ENCODE peak calls at places on chromosomes 11 and 22, in five cellular contexts. Z, H, K, U and M are unnamed samples. For H3K9me2, the result is how much of the 10 kb centered on the place peaks cover.

GRCh38 chr22:35894464-35894878 is 134.2 kb downstream of the RBFOX2 start:
- DNase-seq in U (no peak), Z (peak), H (no peak), K (no peak), M (no peak)

GRCh38 chr22:26977741-26978140 is 320.4 kb downstream of the MIAT start:
- DNase-seq in H (no peak), U (no peak), K (no peak), Z (no peak), M (peak)

GRCh38 chr22:21044931-21045584 is 688 bp upstream of the LRRC74B start:
- DNase-seq in H (peak), U (no peak), K (peak), Z (no peak), M (no peak)

GRCh38 chr22:45072322-45072903 is 62.6 kb upstream of the PHF21B start:
- DNase-seq in U (peak), Z (no peak), H (peak), K (peak), M (no peak)

GRCh38 chr22:30861688-30862552 is 106.7 kb downstream of the MORC2 start:
- DNase-seq in Z (no peak), U (peak), K (no peak), H (no peak), M (no peak)

GRCh38 chr11:83819936-83820549 is 533.9 kb upstream of the CCDC90B start:
- DNase-seq in K (no peak), H (peak), U (peak), Z (peak), M (peak)

GRCh38 chr11:30583505-30584280 is 2.5 kb downstream of the MPPED2 start:
- DNase-seq in K (no peak), Z (no peak), H (no peak), U (peak), M (no peak)

GRCh38 chr22:25702046-25702445 is 39.9 kb upstream of the MYO18B start:
- DNase-seq in U (no peak), H (peak), K (no peak), Z (peak), M (peak)

GRCh38 chr11:18282626-18283025 is 16.6 kb downstream of the SAA1 start:
- DNase-seq in U (no peak), K (no peak), Z (no peak), H (no peak), M (no peak)

GRCh38 chr11:70353900-70354568 is 44.3 kb upstream of the CTTN start:
- DNase-seq in Z (no peak), K (no peak), U (no peak), H (no peak), M (no peak)

GRCh38 chr11:63022422-63022821 is 6.8 kb upstream of the SLC22A8 start:
- DNase-seq in Z (no peak), U (no peak), H (no peak), K (no peak), M (no peak)

GRCh38 chr11:4134844-4135243 is 40.2 kb downstream of the RRM1 start:
- DNase-seq in U (no peak), Z (no peak), H (peak), K (no peak), M (no peak)

DNA sequence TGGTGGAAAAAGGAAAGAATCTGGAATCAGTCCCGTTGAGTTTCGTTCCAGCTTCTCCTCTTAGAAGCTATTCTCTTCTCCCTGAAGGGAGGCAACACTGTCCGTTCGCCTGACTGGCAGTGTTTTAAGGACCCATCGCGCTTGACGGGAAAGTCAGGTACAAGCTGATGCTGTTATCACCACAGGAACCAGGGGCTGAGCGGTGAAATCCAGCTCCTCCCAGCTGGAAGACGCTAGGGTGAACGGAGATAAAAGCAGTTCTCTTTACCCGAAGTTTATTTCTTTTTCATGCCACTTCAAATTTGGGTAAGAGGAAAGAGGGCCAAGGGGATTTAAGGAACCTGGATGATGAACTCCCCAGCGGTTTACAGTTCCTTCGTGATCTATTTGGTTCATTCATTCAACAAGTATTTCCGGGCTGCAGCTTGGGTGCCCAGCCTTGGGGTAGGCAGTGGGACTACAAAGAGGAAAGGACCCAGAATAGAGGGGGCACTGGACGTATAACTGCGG is 551 bp upstream of the DEUP1 start:
- DNase-seq in K (no peak), U (peak), H (no peak), Z (no peak), M (no peak)
- H2AFZ ChIP-seq in K (no peak), U (peak), H (peak), Z (no peak), M (peak)

GRCh38 chr11:132901638-132902610 is 630.4 kb downstream of the OPCML start:
- DNase-seq in Z (no peak), K (no peak), H (no peak), U (no peak), M (no peak)

GRCh38 chr11:132894598-132894997 is 637.7 kb downstream of the OPCML start:
- DNase-seq in Z (no peak), K (no peak), U (peak), H (no peak), M (no peak)

GRCh38 chr11:132895340-132895739 is 637.0 kb downstream of the OPCML start:
- DNase-seq in H (no peak), K (no peak), Z (no peak), U (peak), M (no peak)

DNA sequence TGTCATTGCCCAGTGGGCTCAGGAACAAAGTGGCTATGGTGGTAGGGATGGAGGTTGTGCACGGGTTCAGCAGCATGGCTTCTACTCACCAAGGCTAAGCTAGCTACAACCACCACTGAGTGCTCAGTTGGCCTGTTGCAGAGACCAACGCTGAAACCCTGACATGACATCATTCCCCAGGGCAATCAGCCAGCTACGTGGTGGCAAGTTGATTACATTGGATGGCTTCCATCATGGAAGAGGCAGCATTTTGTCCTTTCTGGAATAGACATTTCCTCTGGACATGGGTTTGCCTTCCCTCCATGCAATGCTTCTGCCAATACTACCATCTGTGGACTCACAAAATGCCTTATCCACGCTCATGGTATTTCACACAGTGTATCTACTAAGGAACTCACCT is 634.3 kb downstream of the OPCML start:
- DNase-seq in H (no peak), Z (no peak), U (no peak), K (no peak), M (no peak)
- H3K9me2 ChIP-seq in H (under half), Z (under half), U (under half), K (under half), M (under half)

GRCh38 chr11:111733009-111733408 is 33.2 kb downstream of the PPP2R1B start:
- DNase-seq in H (no peak), Z (no peak), K (no peak), U (peak), M (no peak)
- H2AFZ ChIP-seq in H (no peak), Z (no peak), K (no peak), U (no peak), M (no peak)

GRCh38 chr11:132898676-132899075 is 633.6 kb downstream of the OPCML start:
- DNase-seq in K (no peak), Z (no peak), U (no peak), H (no peak), M (no peak)
- H3K9me2 ChIP-seq in K (under half), Z (under half), U (under half), H (under half), M (under half)

GRCh38 chr11:27013741-27014415 is 20.0 kb downstream of the FIBIN start:
- DNase-seq in K (no peak), H (no peak), U (peak), Z (no peak), M (no peak)
- H2AFZ ChIP-seq in K (no peak), H (no peak), U (no peak), Z (peak), M (no peak)

GRCh38 chr22:40156001-40156516 is 21.7 kb upstream of the TNRC6B start:
- DNase-seq in K (peak), H (peak), U (peak), Z (no peak), M (peak)

GRCh38 chr22:40157546-40157945 is 20.2 kb upstream of the TNRC6B start:
- DNase-seq in Z (no peak), U (no peak), K (no peak), H (no peak), M (no peak)

GRCh38 chr22:40153186-40153585 is 24.5 kb upstream of the TNRC6B start:
- DNase-seq in K (no peak), Z (no peak), U (no peak), H (no peak), M (no peak)

DNA sequence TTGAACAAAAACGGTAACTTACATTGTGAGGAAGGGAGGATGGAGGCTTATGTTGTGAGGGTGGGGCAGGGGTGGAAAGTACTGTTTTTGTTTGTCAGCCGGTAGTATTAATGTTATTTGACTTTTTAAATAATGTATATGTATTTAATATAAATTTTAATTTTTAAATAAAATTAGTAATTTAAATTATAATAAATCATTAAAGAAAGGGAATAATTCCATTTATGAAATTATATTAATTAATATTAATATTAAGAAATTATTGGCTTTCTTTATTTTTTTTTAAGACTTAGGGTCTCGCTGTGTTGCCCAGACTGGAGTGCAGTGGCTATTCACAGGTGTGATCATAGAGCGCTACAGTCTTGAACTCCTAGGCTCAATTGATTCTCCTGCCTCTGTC is 24.0 kb upstream of the TNRC6B start:
- DNase-seq in H (no peak), Z (no peak), K (no peak), U (no peak), M (no peak)
- H3K9me2 ChIP-seq in H (under half), Z (under half), K (under half), U (under half), M (under half)

GRCh38 chr11:557328-558132 is 3.0 kb downstream of the LMNTD2 start:
- DNase-seq in H (no peak), Z (no peak), U (no peak), K (no peak), M (no peak)
- H2AFZ ChIP-seq in H (no peak), Z (no peak), U (no peak), K (no peak), M (no peak)

GRCh38 chr11:130868087-130868486 is 48.2 kb downstream of the SNX19 start:
- DNase-seq in U (no peak), H (no peak), K (no peak), Z (no peak), M (no peak)
- H3K9me2 ChIP-seq in U (under half), H (under half), K (under half), Z (under half), M (under half)

GRCh38 chr22:37848587-37849088 is 581 bp upstream of the EIF3L start:
- DNase-seq in U (no peak), H (peak), Z (peak), K (peak), M (no peak)

GRCh38 chr22:37843746-37844089 is 416 bp downstream of the ANKRD54 start:
- DNase-seq in U (peak), Z (peak), K (no peak), H (peak), M (peak)

GRCh38 chr22:37842015-37842793 is 1.9 kb downstream of the ANKRD54 start:
- DNase-seq in Z (no peak), H (no peak), U (peak), K (no peak), M (no peak)

GRCh38 chr22:37846433-37846832 is 2.3 kb upstream of the ANKRD54 start:
- DNase-seq in H (no peak), U (no peak), Z (no peak), K (no peak), M (no peak)

DNA sequence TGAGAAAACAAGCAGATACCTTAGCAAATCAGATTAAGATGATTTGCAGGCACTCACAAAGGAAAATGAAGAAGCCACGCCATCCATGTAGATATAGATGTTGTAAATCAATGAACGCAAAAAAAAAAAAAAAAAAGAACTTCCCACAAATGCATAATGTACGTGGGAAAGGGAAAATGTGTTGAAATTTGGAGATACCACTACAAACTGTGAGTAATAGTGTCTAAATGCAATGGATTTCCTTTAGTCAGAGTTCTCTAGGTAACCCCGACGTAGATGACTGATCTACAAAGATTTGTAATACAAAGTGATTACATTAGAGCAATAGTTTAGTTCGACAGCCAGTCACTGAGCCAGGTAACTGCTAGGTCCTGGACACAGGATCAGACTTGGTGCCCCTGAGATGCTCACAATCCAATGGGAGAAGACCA is 785 bp upstream of the ANKRD54 start:
- DNase-seq in Z (no peak), K (no peak), H (no peak), U (no peak), M (no peak)
- H2AFZ ChIP-seq in Z (peak), K (peak), H (peak), U (peak), M (peak)